ENCODE peak calls at places on chromosomes 6 and 20, in seven cellular contexts. One of them, this sample, is unnamed.

GRCh38 chr6:13259393-13259792 is 68.9 kb downstream of the TBC1D7 start:
- DNase-seq in body of pancreas: no peak
- DNase-seq in activated CD8-positive, alpha-beta T cell treated with anti-CD3 and anti-CD28 coated beads for 36 hours: no peak
- DNase-seq in effector CD4-positive, alpha-beta T cell: no peak
- DNase-seq in NCI-H774: no peak
- DNase-seq in stimulated activated CD8-positive, alpha-beta memory T cell treated with anti-CD3 and anti-CD28 coated beads, Interleukin-7, amount 100 ng/mL, for 48 hours: no peak
- DNase-seq in suprapubic skin: no peak
- DNase-seq in this sample: no peak

GRCh38 chr6:134870677-134871498 is 79.0 kb downstream of the ALDH8A1 start:
- DNase-seq in stimulated activated CD8-positive, alpha-beta memory T cell treated with anti-CD3 and anti-CD28 coated beads, Interleukin-7, amount 100 ng/mL, for 48 hours: no peak
- DNase-seq in activated CD8-positive, alpha-beta T cell treated with anti-CD3 and anti-CD28 coated beads for 36 hours: no peak
- DNase-seq in effector CD4-positive, alpha-beta T cell: no peak
- DNase-seq in body of pancreas: peak; percentile 15
- DNase-seq in suprapubic skin: no peak
- DNase-seq in NCI-H774: peak; percentile 51
- DNase-seq in this sample: no peak

GRCh38 chr20:39660251-39660650 is 698.1 kb downstream of the DHX35 start:
- DNase-seq in stimulated activated CD8-positive, alpha-beta memory T cell treated with anti-CD3 and anti-CD28 coated beads, Interleukin-7, amount 100 ng/mL, for 48 hours: no peak
- DNase-seq in activated CD8-positive, alpha-beta T cell treated with anti-CD3 and anti-CD28 coated beads for 36 hours: no peak
- DNase-seq in NCI-H774: no peak
- DNase-seq in body of pancreas: no peak
- DNase-seq in effector CD4-positive, alpha-beta T cell: no peak
- DNase-seq in suprapubic skin: no peak
- DNase-seq in this sample: no peak

GRCh38 chr20:32538526-32538918 is 46.6 kb downstream of the NOL4L start:
- DNase-seq in effector CD4-positive, alpha-beta T cell: peak; percentile 61
- DNase-seq in body of pancreas: no peak
- DNase-seq in activated CD8-positive, alpha-beta T cell treated with anti-CD3 and anti-CD28 coated beads for 36 hours: peak; percentile 51
- DNase-seq in NCI-H774: no peak
- DNase-seq in stimulated activated CD8-positive, alpha-beta memory T cell treated with anti-CD3 and anti-CD28 coated beads, Interleukin-7, amount 100 ng/mL, for 48 hours: no peak
- DNase-seq in suprapubic skin: no peak
- DNase-seq in this sample: no peak

GRCh38 chr6:164296411-164296810 is 881.9 kb downstream of the QKI start:
- DNase-seq in effector CD4-positive, alpha-beta T cell: no peak
- DNase-seq in body of pancreas: no peak
- DNase-seq in NCI-H774: no peak
- DNase-seq in suprapubic skin: no peak
- DNase-seq in activated CD8-positive, alpha-beta T cell treated with anti-CD3 and anti-CD28 coated beads for 36 hours: no peak
- DNase-seq in stimulated activated CD8-positive, alpha-beta memory T cell treated with anti-CD3 and anti-CD28 coated beads, Interleukin-7, amount 100 ng/mL, for 48 hours: no peak
- DNase-seq in this sample: no peak

GRCh38 chr20:62900692-62901584 is 25.4 kb downstream of the DIDO1 start:
- DNase-seq in stimulated activated CD8-positive, alpha-beta memory T cell treated with anti-CD3 and anti-CD28 coated beads, Interleukin-7, amount 100 ng/mL, for 48 hours: no peak
- DNase-seq in activated CD8-positive, alpha-beta T cell treated with anti-CD3 and anti-CD28 coated beads for 36 hours: peak; percentile 31
- DNase-seq in effector CD4-positive, alpha-beta T cell: no peak
- DNase-seq in NCI-H774: peak; percentile 48
- DNase-seq in suprapubic skin: peak; percentile 51
- DNase-seq in body of pancreas: peak; percentile 42
- DNase-seq in this sample: peak; percentile 39

GRCh38 chr6:53494076-53494475 is 50.8 kb downstream of the GCLC start:
- DNase-seq in activated CD8-positive, alpha-beta T cell treated with anti-CD3 and anti-CD28 coated beads for 36 hours: no peak
- DNase-seq in suprapubic skin: no peak
- DNase-seq in stimulated activated CD8-positive, alpha-beta memory T cell treated with anti-CD3 and anti-CD28 coated beads, Interleukin-7, amount 100 ng/mL, for 48 hours: no peak
- DNase-seq in NCI-H774: no peak
- DNase-seq in body of pancreas: no peak
- DNase-seq in effector CD4-positive, alpha-beta T cell: no peak
- DNase-seq in this sample: no peak

GRCh38 chr6:157629220-157629619 is 193.8 kb upstream of the SNX9 start:
- DNase-seq in effector CD4-positive, alpha-beta T cell: no peak
- DNase-seq in body of pancreas: no peak
- DNase-seq in NCI-H774: no peak
- DNase-seq in suprapubic skin: no peak
- DNase-seq in stimulated activated CD8-positive, alpha-beta memory T cell treated with anti-CD3 and anti-CD28 coated beads, Interleukin-7, amount 100 ng/mL, for 48 hours: no peak
- DNase-seq in activated CD8-positive, alpha-beta T cell treated with anti-CD3 and anti-CD28 coated beads for 36 hours: peak; percentile 28
- DNase-seq in this sample: no peak

GRCh38 chr6:146775227-146775626 is 176.5 kb downstream of the ADGB start:
- DNase-seq in activated CD8-positive, alpha-beta T cell treated with anti-CD3 and anti-CD28 coated beads for 36 hours: no peak
- DNase-seq in NCI-H774: no peak
- DNase-seq in stimulated activated CD8-positive, alpha-beta memory T cell treated with anti-CD3 and anti-CD28 coated beads, Interleukin-7, amount 100 ng/mL, for 48 hours: no peak
- DNase-seq in suprapubic skin: no peak
- DNase-seq in body of pancreas: no peak
- DNase-seq in effector CD4-positive, alpha-beta T cell: no peak
- DNase-seq in this sample: no peak

GRCh38 chr6:133207754-133208153 is 33.4 kb upstream of the EYA4 start:
- DNase-seq in activated CD8-positive, alpha-beta T cell treated with anti-CD3 and anti-CD28 coated beads for 36 hours: no peak
- DNase-seq in effector CD4-positive, alpha-beta T cell: no peak
- DNase-seq in stimulated activated CD8-positive, alpha-beta memory T cell treated with anti-CD3 and anti-CD28 coated beads, Interleukin-7, amount 100 ng/mL, for 48 hours: no peak
- DNase-seq in NCI-H774: no peak
- DNase-seq in body of pancreas: no peak
- DNase-seq in suprapubic skin: no peak
- DNase-seq in this sample: no peak

GRCh38 chr20:10696650-10697049 is 22.9 kb upstream of the JAG1 start:
- DNase-seq in body of pancreas: peak; percentile 53
- DNase-seq in effector CD4-positive, alpha-beta T cell: no peak
- DNase-seq in activated CD8-positive, alpha-beta T cell treated with anti-CD3 and anti-CD28 coated beads for 36 hours: peak; percentile 46
- DNase-seq in stimulated activated CD8-positive, alpha-beta memory T cell treated with anti-CD3 and anti-CD28 coated beads, Interleukin-7, amount 100 ng/mL, for 48 hours: no peak
- DNase-seq in NCI-H774: no peak
- DNase-seq in suprapubic skin: no peak
- DNase-seq in this sample: no peak

GRCh38 chr6:148021715-148022114 is 320.9 kb upstream of the SASH1 start:
- DNase-seq in body of pancreas: no peak
- DNase-seq in activated CD8-positive, alpha-beta T cell treated with anti-CD3 and anti-CD28 coated beads for 36 hours: no peak
- DNase-seq in NCI-H774: no peak
- DNase-seq in effector CD4-positive, alpha-beta T cell: no peak
- DNase-seq in suprapubic skin: no peak
- DNase-seq in stimulated activated CD8-positive, alpha-beta memory T cell treated with anti-CD3 and anti-CD28 coated beads, Interleukin-7, amount 100 ng/mL, for 48 hours: no peak
- DNase-seq in this sample: no peak

GRCh38 chr6:33197431-33198048 is 2.9 kb downstream of the RXRB start:
- DNase-seq in stimulated activated CD8-positive, alpha-beta memory T cell treated with anti-CD3 and anti-CD28 coated beads, Interleukin-7, amount 100 ng/mL, for 48 hours: no peak
- DNase-seq in effector CD4-positive, alpha-beta T cell: no peak
- DNase-seq in NCI-H774: peak; percentile 9
- DNase-seq in body of pancreas: peak; percentile 81
- DNase-seq in activated CD8-positive, alpha-beta T cell treated with anti-CD3 and anti-CD28 coated beads for 36 hours: peak; percentile 38
- DNase-seq in suprapubic skin: no peak
- DNase-seq in this sample: peak; percentile 76

GRCh38 chr20:37335642-37336368 is 10.1 kb upstream of the SRC start:
- DNase-seq in activated CD8-positive, alpha-beta T cell treated with anti-CD3 and anti-CD28 coated beads for 36 hours: no peak
- DNase-seq in effector CD4-positive, alpha-beta T cell: no peak
- DNase-seq in stimulated activated CD8-positive, alpha-beta memory T cell treated with anti-CD3 and anti-CD28 coated beads, Interleukin-7, amount 100 ng/mL, for 48 hours: no peak
- DNase-seq in body of pancreas: no peak
- DNase-seq in suprapubic skin: no peak
- DNase-seq in NCI-H774: no peak
- DNase-seq in this sample: no peak

GRCh38 chr6:170436209-170436809 is 116.8 kb downstream of the PSMB1 start:
- DNase-seq in NCI-H774: no peak
- DNase-seq in suprapubic skin: no peak
- DNase-seq in body of pancreas: no peak
- DNase-seq in stimulated activated CD8-positive, alpha-beta memory T cell treated with anti-CD3 and anti-CD28 coated beads, Interleukin-7, amount 100 ng/mL, for 48 hours: no peak
- DNase-seq in activated CD8-positive, alpha-beta T cell treated with anti-CD3 and anti-CD28 coated beads for 36 hours: no peak
- DNase-seq in effector CD4-positive, alpha-beta T cell: no peak
- DNase-seq in this sample: no peak

GRCh38 chr6:121885399-121886152 is 450.1 kb downstream of the GJA1 start:
- DNase-seq in effector CD4-positive, alpha-beta T cell: no peak
- DNase-seq in activated CD8-positive, alpha-beta T cell treated with anti-CD3 and anti-CD28 coated beads for 36 hours: no peak
- DNase-seq in suprapubic skin: no peak
- DNase-seq in NCI-H774: no peak
- DNase-seq in stimulated activated CD8-positive, alpha-beta memory T cell treated with anti-CD3 and anti-CD28 coated beads, Interleukin-7, amount 100 ng/mL, for 48 hours: no peak
- DNase-seq in body of pancreas: no peak
- DNase-seq in this sample: no peak

GRCh38 chr6:130559166-130559565 is 193.3 kb downstream of the TMEM200A start:
- DNase-seq in stimulated activated CD8-positive, alpha-beta memory T cell treated with anti-CD3 and anti-CD28 coated beads, Interleukin-7, amount 100 ng/mL, for 48 hours: no peak
- DNase-seq in NCI-H774: no peak
- DNase-seq in suprapubic skin: no peak
- DNase-seq in body of pancreas: no peak
- DNase-seq in activated CD8-positive, alpha-beta T cell treated with anti-CD3 and anti-CD28 coated beads for 36 hours: no peak
- DNase-seq in effector CD4-positive, alpha-beta T cell: no peak
- DNase-seq in this sample: no peak

GRCh38 chr6:168828800-168829199 is 387.8 kb downstream of the SMOC2 start:
- DNase-seq in stimulated activated CD8-positive, alpha-beta memory T cell treated with anti-CD3 and anti-CD28 coated beads, Interleukin-7, amount 100 ng/mL, for 48 hours: no peak
- DNase-seq in NCI-H774: no peak
- DNase-seq in suprapubic skin: no peak
- DNase-seq in body of pancreas: no peak
- DNase-seq in activated CD8-positive, alpha-beta T cell treated with anti-CD3 and anti-CD28 coated beads for 36 hours: no peak
- DNase-seq in effector CD4-positive, alpha-beta T cell: no peak
- DNase-seq in this sample: no peak

GRCh38 chr20:50313223-50313820 is 122.7 kb downstream of the CEBPB start:
- DNase-seq in suprapubic skin: no peak
- DNase-seq in activated CD8-positive, alpha-beta T cell treated with anti-CD3 and anti-CD28 coated beads for 36 hours: no peak
- DNase-seq in body of pancreas: peak; percentile 31
- DNase-seq in effector CD4-positive, alpha-beta T cell: no peak
- DNase-seq in NCI-H774: no peak
- DNase-seq in stimulated activated CD8-positive, alpha-beta memory T cell treated with anti-CD3 and anti-CD28 coated beads, Interleukin-7, amount 100 ng/mL, for 48 hours: no peak
- DNase-seq in this sample: no peak

GRCh38 chr6:28816909-28817807 is 106.6 kb downstream of the TRIM27 start:
- DNase-seq in body of pancreas: no peak
- DNase-seq in NCI-H774: peak; percentile 48
- DNase-seq in stimulated activated CD8-positive, alpha-beta memory T cell treated with anti-CD3 and anti-CD28 coated beads, Interleukin-7, amount 100 ng/mL, for 48 hours: no peak
- DNase-seq in effector CD4-positive, alpha-beta T cell: no peak
- DNase-seq in suprapubic skin: no peak
- DNase-seq in activated CD8-positive, alpha-beta T cell treated with anti-CD3 and anti-CD28 coated beads for 36 hours: peak; percentile 63
- DNase-seq in this sample: no peak

GRCh38 chr6:139135578-139136545 is 982 bp downstream of the HECA start:
- DNase-seq in suprapubic skin: peak; percentile 84
- DNase-seq in NCI-H774: peak; percentile 28
- DNase-seq in activated CD8-positive, alpha-beta T cell treated with anti-CD3 and anti-CD28 coated beads for 36 hours: peak; percentile 64
- DNase-seq in body of pancreas: peak; percentile 68
- DNase-seq in effector CD4-positive, alpha-beta T cell: peak; percentile 42
- DNase-seq in stimulated activated CD8-positive, alpha-beta memory T cell treated with anti-CD3 and anti-CD28 coated beads, Interleukin-7, amount 100 ng/mL, for 48 hours: peak; percentile 28
- DNase-seq in this sample: peak; percentile 72

GRCh38 chr6:134853111-134854055 is 96.5 kb downstream of the ALDH8A1 start:
- DNase-seq in body of pancreas: no peak
- DNase-seq in suprapubic skin: no peak
- DNase-seq in activated CD8-positive, alpha-beta T cell treated with anti-CD3 and anti-CD28 coated beads for 36 hours: no peak
- DNase-seq in stimulated activated CD8-positive, alpha-beta memory T cell treated with anti-CD3 and anti-CD28 coated beads, Interleukin-7, amount 100 ng/mL, for 48 hours: no peak
- DNase-seq in effector CD4-positive, alpha-beta T cell: no peak
- DNase-seq in NCI-H774: no peak
- DNase-seq in this sample: no peak

GRCh38 chr6:138428943-138429616 is 25.1 kb downstream of the HEBP2 start:
- DNase-seq in suprapubic skin: no peak
- DNase-seq in activated CD8-positive, alpha-beta T cell treated with anti-CD3 and anti-CD28 coated beads for 36 hours: no peak
- DNase-seq in effector CD4-positive, alpha-beta T cell: peak; percentile 15
- DNase-seq in stimulated activated CD8-positive, alpha-beta memory T cell treated with anti-CD3 and anti-CD28 coated beads, Interleukin-7, amount 100 ng/mL, for 48 hours: no peak
- DNase-seq in NCI-H774: peak; percentile 39
- DNase-seq in body of pancreas: no peak
- DNase-seq in this sample: no peak

GRCh38 chr20:14337400-14338171 is at the start of gene FLRT3:
- DNase-seq in body of pancreas: peak; percentile 88
- DNase-seq in suprapubic skin: peak; percentile 64
- DNase-seq in activated CD8-positive, alpha-beta T cell treated with anti-CD3 and anti-CD28 coated beads for 36 hours: peak; percentile 36
- DNase-seq in stimulated activated CD8-positive, alpha-beta memory T cell treated with anti-CD3 and anti-CD28 coated beads, Interleukin-7, amount 100 ng/mL, for 48 hours: no peak
- DNase-seq in NCI-H774: peak; percentile 72
- DNase-seq in effector CD4-positive, alpha-beta T cell: no peak
- DNase-seq in this sample: peak; percentile 85